ENCODE peak calls at places on chromosomes 11 and 22, in six cellular contexts. One of them, this sample, is unnamed.

GRCh38 chr11:11533751-11534150 is 88.1 kb downstream of the GALNT18 start:
- DNase-seq in neural progenitor cell: peak; percentile 37
- DNase-seq in HCT116: no peak
- DNase-seq in GM23248: no peak
- DNase-seq in PC-3: no peak
- DNase-seq in GM23338: no peak
- DNase-seq in this sample: no peak

GRCh38 chr22:18078329-18079041 is 695 bp downstream of the PEX26 start:
- DNase-seq in neural progenitor cell: no peak
- DNase-seq in HCT116: no peak
- DNase-seq in GM23248: peak; percentile 69
- DNase-seq in PC-3: peak; percentile 45
- DNase-seq in GM23338: peak; percentile 70
- DNase-seq in this sample: peak; percentile 69

GRCh38 chr11:113137735-113138529 is 176.5 kb upstream of the TTC12 start:
- DNase-seq in neural progenitor cell: no peak
- DNase-seq in HCT116: no peak
- DNase-seq in GM23248: no peak
- DNase-seq in PC-3: no peak
- DNase-seq in GM23338: no peak
- DNase-seq in this sample: no peak

GRCh38 chr22:46362221-46362933 is 26.9 kb downstream of the TRMU start:
- DNase-seq in neural progenitor cell: no peak
- DNase-seq in HCT116: no peak
- DNase-seq in GM23248: no peak
- DNase-seq in PC-3: no peak
- DNase-seq in GM23338: no peak
- DNase-seq in this sample: peak; percentile 78

GRCh38 chr22:48427731-48428211 is 1399.9 kb downstream of the BRD1 start:
- DNase-seq in neural progenitor cell: no peak
- DNase-seq in HCT116: no peak
- DNase-seq in GM23248: no peak
- DNase-seq in PC-3: no peak
- DNase-seq in GM23338: no peak
- DNase-seq in this sample: no peak

GRCh38 chr11:111665779-111666178 is 63.5 kb downstream of the SIK2 start:
- DNase-seq in neural progenitor cell: peak; percentile 68
- DNase-seq in HCT116: no peak
- DNase-seq in GM23248: peak; percentile 53
- DNase-seq in PC-3: peak; percentile 57
- DNase-seq in GM23338: peak; percentile 72
- DNase-seq in this sample: peak; percentile 24

GRCh38 chr22:23147632-23148387 is 2.5 kb downstream of the RAB36 start:
- DNase-seq in neural progenitor cell: no peak
- DNase-seq in HCT116: no peak
- DNase-seq in GM23248: peak; percentile 29
- DNase-seq in PC-3: peak; percentile 72
- DNase-seq in GM23338: no peak
- DNase-seq in this sample: no peak

GRCh38 chr22:32905400-32905799 is 103.9 kb downstream of the TIMP3 start:
- DNase-seq in neural progenitor cell: no peak
- DNase-seq in HCT116: no peak
- DNase-seq in GM23248: no peak
- DNase-seq in PC-3: no peak
- DNase-seq in GM23338: no peak
- DNase-seq in this sample: no peak

GRCh38 chr11:113141010-113141409 is 173.4 kb upstream of the TTC12 start:
- DNase-seq in neural progenitor cell: no peak
- DNase-seq in HCT116: no peak
- DNase-seq in GM23248: no peak
- DNase-seq in PC-3: no peak
- DNase-seq in GM23338: no peak
- DNase-seq in this sample: no peak

GRCh38 chr11:911031-911889 is 650 bp upstream of the CHID1 start:
- DNase-seq in neural progenitor cell: peak; percentile 76
- DNase-seq in HCT116: no peak
- DNase-seq in GM23248: peak; percentile 92
- DNase-seq in PC-3: peak; percentile 28
- DNase-seq in GM23338: peak; percentile 72
- DNase-seq in this sample: no peak

GRCh38 chr11:15655552-15655951 is 540.8 kb downstream of the INSC start:
- DNase-seq in neural progenitor cell: no peak
- DNase-seq in HCT116: no peak
- DNase-seq in GM23248: no peak
- DNase-seq in PC-3: no peak
- DNase-seq in GM23338: no peak
- DNase-seq in this sample: no peak

GRCh38 chr11:2420502-2421225 is 20.1 kb downstream of the TSSC4 start:
- DNase-seq in neural progenitor cell: peak; percentile 93
- DNase-seq in HCT116: peak; percentile 40
- DNase-seq in GM23248: peak; percentile 85
- DNase-seq in PC-3: peak; percentile 77
- DNase-seq in GM23338: peak; percentile 94
- DNase-seq in this sample: peak; percentile 77

GRCh38 chr11:72766152-72766902 is 14.1 kb upstream of the ARAP1 start:
- DNase-seq in neural progenitor cell: no peak
- DNase-seq in HCT116: no peak
- DNase-seq in GM23248: no peak
- DNase-seq in PC-3: no peak
- DNase-seq in GM23338: no peak
- DNase-seq in this sample: no peak

DNA sequence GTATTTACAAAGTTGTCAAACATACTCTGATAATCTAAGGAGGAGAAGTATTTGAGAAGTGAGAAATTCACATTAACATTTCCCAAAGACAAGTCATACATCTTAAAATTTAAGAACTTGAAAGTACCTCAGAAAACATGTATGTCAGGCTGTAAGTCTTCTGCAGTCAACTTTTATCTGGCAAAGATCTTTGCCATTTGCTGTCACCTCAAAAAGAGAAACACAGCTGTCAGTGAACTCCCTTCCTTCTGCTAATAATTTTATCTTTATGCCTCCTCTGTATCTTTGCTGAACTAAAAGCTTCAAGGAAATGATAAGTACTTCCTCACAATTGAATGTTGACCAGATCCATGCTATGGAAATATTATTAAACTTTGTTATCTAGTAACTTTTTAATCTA is 18.7 kb downstream of the TTC17 start:
- DNase-seq in neural progenitor cell: no peak
- DNase-seq in HCT116: no peak
- DNase-seq in GM23248: no peak
- DNase-seq in PC-3: no peak
- DNase-seq in GM23338: no peak
- DNase-seq in this sample: no peak
- H3K4me1 ChIP-seq in neural progenitor cell: no peaks in the 10 kb centered on the region
- H3K4me1 ChIP-seq in HCT116: no peaks in the 10 kb centered on the region
- H3K4me1 ChIP-seq in GM23248: peaks cover 12% of the 10 kb centered on the region
- H3K4me1 ChIP-seq in PC-3: peaks cover 15% of the 10 kb centered on the region
- H3K4me1 ChIP-seq in GM23338: peaks cover 6% of the 10 kb centered on the region
- H3K4me1 ChIP-seq in this sample: no peaks in the 10 kb centered on the region

GRCh38 chr11:58133329-58134076 is 8.2 kb upstream of the OR9I1 start:
- DNase-seq in neural progenitor cell: no peak
- DNase-seq in HCT116: no peak
- DNase-seq in GM23248: no peak
- DNase-seq in PC-3: peak; percentile 80
- DNase-seq in GM23338: peak; percentile 2
- DNase-seq in this sample: no peak
- H3K27ac ChIP-seq in neural progenitor cell: no peak overlapping the region
- H3K27ac ChIP-seq in HCT116: no peak overlapping the region
- H3K27ac ChIP-seq in GM23248: no peak overlapping the region
- H3K27ac ChIP-seq in PC-3: no peak overlapping the region
- H3K27ac ChIP-seq in GM23338: no peak overlapping the region
- H3K27ac ChIP-seq in this sample: no peak overlapping the region

GRCh38 chr22:24514241-24515024 is 19.3 kb downstream of the UPB1 start:
- DNase-seq in neural progenitor cell: no peak
- DNase-seq in HCT116: no peak
- DNase-seq in GM23248: no peak
- DNase-seq in PC-3: no peak
- DNase-seq in GM23338: no peak
- DNase-seq in this sample: no peak
- TF ChIP-seq EZH2phosphoT487 in neural progenitor cell: no peak
- TF ChIP-seq EZH2phosphoT487 in HCT116: no peak
- TF ChIP-seq EZH2phosphoT487 in GM23248: no peak
- TF ChIP-seq EZH2phosphoT487 in PC-3: no peak
- TF ChIP-seq EZH2phosphoT487 in GM23338: no peak
- TF ChIP-seq EZH2phosphoT487 in this sample: no peak

GRCh38 chr11:93216511-93217121 is 18.8 kb upstream of the SLC36A4 start:
- DNase-seq in neural progenitor cell: no peak
- DNase-seq in HCT116: no peak
- DNase-seq in GM23248: no peak
- DNase-seq in PC-3: no peak
- DNase-seq in GM23338: no peak
- DNase-seq in this sample: peak; percentile 21

GRCh38 chr11:93220078-93220477 is 22.3 kb upstream of the SLC36A4 start:
- DNase-seq in neural progenitor cell: no peak
- DNase-seq in HCT116: no peak
- DNase-seq in GM23248: no peak
- DNase-seq in PC-3: no peak
- DNase-seq in GM23338: no peak
- DNase-seq in this sample: no peak

GRCh38 chr11:93225642-93226041 is 27.9 kb upstream of the SLC36A4 start:
- DNase-seq in neural progenitor cell: no peak
- DNase-seq in HCT116: peak; percentile 13
- DNase-seq in GM23248: peak; percentile 50
- DNase-seq in PC-3: peak; percentile 54
- DNase-seq in GM23338: peak; percentile 8
- DNase-seq in this sample: peak; percentile 28

GRCh38 chr11:93219440-93219839 is 21.6 kb upstream of the SLC36A4 start:
- DNase-seq in neural progenitor cell: no peak
- DNase-seq in HCT116: no peak
- DNase-seq in GM23248: no peak
- DNase-seq in PC-3: no peak
- DNase-seq in GM23338: no peak
- DNase-seq in this sample: peak; percentile 50

GRCh38 chr11:93221539-93221938 is 23.7 kb upstream of the SLC36A4 start:
- DNase-seq in neural progenitor cell: no peak
- DNase-seq in HCT116: no peak
- DNase-seq in GM23248: no peak
- DNase-seq in PC-3: no peak
- DNase-seq in GM23338: no peak
- DNase-seq in this sample: no peak
- H3K4me1 ChIP-seq in neural progenitor cell: peaks cover 19% of the 10 kb centered on the region
- H3K4me1 ChIP-seq in HCT116: peaks cover 5% of the 10 kb centered on the region
- H3K4me1 ChIP-seq in GM23248: no peaks in the 10 kb centered on the region
- H3K4me1 ChIP-seq in PC-3: no peaks in the 10 kb centered on the region
- H3K4me1 ChIP-seq in GM23338: no peaks in the 10 kb centered on the region
- H3K4me1 ChIP-seq in this sample: peaks cover 33% of the 10 kb centered on the region

GRCh38 chr11:65573391-65574146 is 1.2 kb downstream of the FAM89B start:
- DNase-seq in neural progenitor cell: no peak
- DNase-seq in HCT116: no peak
- DNase-seq in GM23248: peak; percentile 59
- DNase-seq in PC-3: peak; percentile 44
- DNase-seq in GM23338: no peak
- DNase-seq in this sample: peak; percentile 48

GRCh38 chr11:65575568-65576231 is at the start of gene EHBP1L1:
- DNase-seq in neural progenitor cell: peak; percentile 77
- DNase-seq in HCT116: no peak
- DNase-seq in GM23248: peak; percentile 78
- DNase-seq in PC-3: peak; percentile 70
- DNase-seq in GM23338: peak; percentile 63
- DNase-seq in this sample: peak; percentile 83

GRCh38 chr11:65576232-65576866 is 496 bp downstream of the EHBP1L1 start:
- DNase-seq in neural progenitor cell: no peak
- DNase-seq in HCT116: no peak
- DNase-seq in GM23248: peak; percentile 41
- DNase-seq in PC-3: no peak
- DNase-seq in GM23338: no peak
- DNase-seq in this sample: no peak

GRCh38 chr11:65574147-65574962 is 1.5 kb upstream of the EHBP1L1 start:
- DNase-seq in neural progenitor cell: peak; percentile 94
- DNase-seq in HCT116: peak; percentile 83
- DNase-seq in GM23248: peak; percentile 97
- DNase-seq in PC-3: peak; percentile 98
- DNase-seq in GM23338: peak; percentile 92
- DNase-seq in this sample: peak; percentile 93

GRCh38 chr11:65574963-65575567 is 788 bp upstream of the EHBP1L1 start:
- DNase-seq in neural progenitor cell: no peak
- DNase-seq in HCT116: no peak
- DNase-seq in GM23248: peak; percentile 58
- DNase-seq in PC-3: peak; percentile 44
- DNase-seq in GM23338: peak; percentile 43
- DNase-seq in this sample: peak; percentile 57
- H3K27ac ChIP-seq in neural progenitor cell: no peak overlapping the region
- H3K27ac ChIP-seq in HCT116: peak overlapping the region; percentile 94
- H3K27ac ChIP-seq in GM23248: peak overlapping the region; percentile 60
- H3K27ac ChIP-seq in PC-3: peak overlapping the region; percentile 40
- H3K27ac ChIP-seq in GM23338: no peak overlapping the region
- H3K27ac ChIP-seq in this sample: peak overlapping the region; percentile 84

GRCh38 chr11:84021291-84021690 is 735.1 kb upstream of the CCDC90B start:
- DNase-seq in neural progenitor cell: no peak
- DNase-seq in HCT116: no peak
- DNase-seq in GM23248: no peak
- DNase-seq in PC-3: no peak
- DNase-seq in GM23338: no peak
- DNase-seq in this sample: no peak

GRCh38 chr11:84022695-84023094 is 736.5 kb upstream of the CCDC90B start:
- DNase-seq in neural progenitor cell: no peak
- DNase-seq in HCT116: no peak
- DNase-seq in GM23248: no peak
- DNase-seq in PC-3: no peak
- DNase-seq in GM23338: no peak
- DNase-seq in this sample: no peak

GRCh38 chr11:84014539-84014938 is 728.4 kb upstream of the CCDC90B start:
- DNase-seq in neural progenitor cell: no peak
- DNase-seq in HCT116: no peak
- DNase-seq in GM23248: no peak
- DNase-seq in PC-3: no peak
- DNase-seq in GM23338: no peak
- DNase-seq in this sample: no peak

GRCh38 chr11:84022221-84022620 is 736.1 kb upstream of the CCDC90B start:
- DNase-seq in neural progenitor cell: peak; percentile 86
- DNase-seq in HCT116: no peak
- DNase-seq in GM23248: no peak
- DNase-seq in PC-3: no peak
- DNase-seq in GM23338: peak; percentile 59
- DNase-seq in this sample: no peak

GRCh38 chr11:84019576-84020194 is 733.5 kb upstream of the CCDC90B start:
- DNase-seq in neural progenitor cell: no peak
- DNase-seq in HCT116: no peak
- DNase-seq in GM23248: peak; percentile 73
- DNase-seq in PC-3: peak; percentile 10
- DNase-seq in GM23338: no peak
- DNase-seq in this sample: no peak
- TF ChIP-seq EZH2phosphoT487 in neural progenitor cell: no peak
- TF ChIP-seq EZH2phosphoT487 in HCT116: no peak
- TF ChIP-seq EZH2phosphoT487 in GM23248: no peak
- TF ChIP-seq EZH2phosphoT487 in PC-3: no peak
- TF ChIP-seq EZH2phosphoT487 in GM23338: no peak
- TF ChIP-seq EZH2phosphoT487 in this sample: no peak

GRCh38 chr11:120212259-120212888 is 1.5 kb downstream of the OAF start:
- DNase-seq in neural progenitor cell: no peak
- DNase-seq in HCT116: no peak
- DNase-seq in GM23248: peak; percentile 48
- DNase-seq in PC-3: peak; percentile 48
- DNase-seq in GM23338: peak; percentile 36
- DNase-seq in this sample: no peak
- H3K4me1 ChIP-seq in neural progenitor cell: peaks cover 26% of the 10 kb centered on the region
- H3K4me1 ChIP-seq in HCT116: peaks cover 52% of the 10 kb centered on the region
- H3K4me1 ChIP-seq in GM23248: peaks cover 47% of the 10 kb centered on the region
- H3K4me1 ChIP-seq in PC-3: peaks cover 62% of the 10 kb centered on the region
- H3K4me1 ChIP-seq in GM23338: peaks cover 26% of the 10 kb centered on the region
- H3K4me1 ChIP-seq in this sample: peaks cover 14% of the 10 kb centered on the region

GRCh38 chr11:33775064-33775807 is 916 bp upstream of the FBXO3 start:
- DNase-seq in neural progenitor cell: no peak
- DNase-seq in HCT116: no peak
- DNase-seq in GM23248: no peak
- DNase-seq in PC-3: no peak
- DNase-seq in GM23338: no peak
- DNase-seq in this sample: no peak
- H3K27ac ChIP-seq in neural progenitor cell: no peak overlapping the region
- H3K27ac ChIP-seq in HCT116: no peak overlapping the region
- H3K27ac ChIP-seq in GM23248: peak overlapping the region; percentile 4
- H3K27ac ChIP-seq in PC-3: no peak overlapping the region
- H3K27ac ChIP-seq in GM23338: no peak overlapping the region
- H3K27ac ChIP-seq in this sample: no peak overlapping the region

This sample was measured in OCI-LY7.